ENCODE peak calls at places on chromosomes 4 and X, in five cellular contexts. L, Y, T, N and G are unnamed samples.

GRCh38 chr4:150357829-150358228 is 224.1 kb upstream of the MAB21L2 start:
- DNase-seq in Y (no peak), L (no peak), T (no peak), N (no peak), G (no peak)

GRCh38 chr4:188728359-188728758 is 589.1 kb downstream of the TRIML1 start:
- DNase-seq in T (no peak), N (no peak), L (no peak), Y (no peak), G (no peak)

GRCh38 chr4:20684852-20685763 is 15.2 kb upstream of the PACRGL start:
- DNase-seq in Y (no peak), N (no peak), T (no peak), L (no peak), G (no peak)

GRCh38 chrX:7090506-7091095 is 56.9 kb upstream of the STS start:
- DNase-seq in Y (no peak), L (no peak), T (no peak), N (no peak), G (no peak)

GRCh38 chrX:68867458-68868166 is 38.8 kb downstream of the EFNB1 start:
- DNase-seq in L (no peak), Y (no peak), N (no peak), T (no peak), G (no peak)

GRCh38 chr4:178068136-178068535 is 625.9 kb upstream of the AGA start:
- DNase-seq in L (no peak), N (no peak), T (no peak), Y (no peak), G (no peak)

GRCh38 chr4:172887959-172888358 is 280.7 kb upstream of the GALNT7 start:
- DNase-seq in T (no peak), Y (no peak), N (no peak), L (no peak), G (no peak)

GRCh38 chr4:140568507-140569306 is at the start of gene UCP1:
- DNase-seq in Y (peak; percentile 24), N (peak; percentile 72), L (no peak), T (peak; percentile 4), G (no peak)

GRCh38 chr4:6834867-6835266 is 52.3 kb downstream of the KIAA0232 start:
- DNase-seq in L (no peak), N (no peak), Y (no peak), T (peak; percentile 25), G (peak; percentile 48)

GRCh38 chrX:71170660-71171059 is 26.0 kb downstream of the NLGN3 start:
- DNase-seq in Y (no peak), T (no peak), N (no peak), L (no peak), G (no peak)

GRCh38 chr4:1462768-1463075 is 56.5 kb upstream of the NKX1-1 start:
- DNase-seq in Y (no peak), T (no peak), L (peak; percentile 26), N (no peak), G (no peak)

DNA sequence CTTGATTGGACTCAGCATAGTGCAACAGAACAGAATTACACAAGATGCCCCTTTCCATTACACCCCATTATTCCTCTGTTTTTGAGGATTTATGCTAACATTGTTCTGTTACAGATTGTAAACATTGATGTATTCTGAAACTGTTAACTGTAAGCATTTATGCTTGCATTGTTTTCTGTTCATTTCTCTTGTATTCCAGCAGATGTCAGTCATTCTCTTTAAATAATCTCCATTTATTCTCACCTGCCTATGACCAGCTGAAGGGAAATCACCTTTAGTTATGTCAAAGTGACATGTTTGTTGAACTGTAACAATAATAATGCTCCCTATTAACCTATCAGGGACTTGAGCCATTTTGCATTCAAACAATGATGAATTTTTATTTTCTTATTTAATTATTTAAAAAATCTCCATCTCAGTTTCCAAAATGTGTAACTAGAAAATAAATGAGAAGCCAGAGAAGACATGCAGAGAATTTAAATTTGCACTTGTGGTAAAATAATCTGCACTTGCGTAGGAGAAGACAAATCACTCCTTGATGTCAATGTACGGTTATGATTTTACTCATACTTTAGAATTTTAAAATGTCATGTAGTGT is 58.0 kb downstream of the SPCS3 start:
- DNase-seq in L (no peak), Y (no peak), N (no peak), T (no peak), G (peak; percentile 43)
- TF ChIP-seq CTCF in L (peak; percentile 72), Y (no peak), N (peak; percentile 41), T (peak; percentile 39), G (peak; percentile 82)

DNA sequence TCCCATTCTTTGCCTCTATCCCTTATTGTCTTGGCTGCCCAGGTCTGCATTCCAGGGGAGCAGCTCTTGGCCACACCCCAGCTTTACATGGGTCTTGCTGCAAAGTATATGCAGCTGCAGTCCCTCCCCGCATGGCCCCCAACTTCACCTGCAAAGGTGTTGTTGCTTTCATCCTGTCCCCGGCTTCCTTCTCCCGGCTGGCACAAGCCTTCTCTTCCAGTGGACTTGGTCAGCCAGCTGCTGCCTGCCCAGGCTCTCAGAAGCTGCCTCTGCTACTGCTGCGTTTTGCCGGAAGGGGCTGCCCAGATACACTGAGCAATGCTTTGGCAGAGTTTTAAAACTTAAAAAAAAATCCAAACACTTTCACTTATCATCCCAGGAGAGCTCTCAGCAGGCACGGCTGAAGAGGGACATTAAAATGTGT is 121.2 kb upstream of the PDLIM3 start:
- DNase-seq in L (peak; percentile 64), N (peak; percentile 80), T (no peak), Y (no peak), G (no peak)
- TF ChIP-seq CTCF in L (peak; percentile 13), N (no peak), T (peak; percentile 32), Y (no peak), G (peak; percentile 50)

GRCh38 chr4:129218355-129218754 is 122.4 kb downstream of the C4orf33 start:
- DNase-seq in Y (no peak), T (no peak), N (no peak), L (no peak), G (peak; percentile 9)
- TF ChIP-seq CTCF in Y (no peak), T (no peak), N (peak; percentile 56), L (peak; percentile 54), G (peak; percentile 43)

GRCh38 chrX:47585273-47585672 is 3.0 kb downstream of the TIMP1 start:
- DNase-seq in L (no peak), N (no peak), T (no peak), Y (no peak), G (no peak)
- TF ChIP-seq CTCF in L (no peak), N (no peak), T (no peak), Y (no peak), G (no peak)

GRCh38 chr4:69831646-69832325 is 28.2 kb downstream of the SULT1E1 start:
- DNase-seq in N (no peak), Y (no peak), T (no peak), L (no peak), G (no peak)
- TF ChIP-seq CTCF in N (no peak), Y (no peak), T (no peak), L (no peak), G (no peak)

GRCh38 chr4:158710814-158711213 is 12.4 kb downstream of the PPID start:
- DNase-seq in Y (no peak), N (no peak), L (no peak), T (no peak), G (no peak)
- TF ChIP-seq CTCF in Y (no peak), N (peak; percentile 14), L (no peak), T (peak; percentile 24), G (peak; percentile 39)

DNA sequence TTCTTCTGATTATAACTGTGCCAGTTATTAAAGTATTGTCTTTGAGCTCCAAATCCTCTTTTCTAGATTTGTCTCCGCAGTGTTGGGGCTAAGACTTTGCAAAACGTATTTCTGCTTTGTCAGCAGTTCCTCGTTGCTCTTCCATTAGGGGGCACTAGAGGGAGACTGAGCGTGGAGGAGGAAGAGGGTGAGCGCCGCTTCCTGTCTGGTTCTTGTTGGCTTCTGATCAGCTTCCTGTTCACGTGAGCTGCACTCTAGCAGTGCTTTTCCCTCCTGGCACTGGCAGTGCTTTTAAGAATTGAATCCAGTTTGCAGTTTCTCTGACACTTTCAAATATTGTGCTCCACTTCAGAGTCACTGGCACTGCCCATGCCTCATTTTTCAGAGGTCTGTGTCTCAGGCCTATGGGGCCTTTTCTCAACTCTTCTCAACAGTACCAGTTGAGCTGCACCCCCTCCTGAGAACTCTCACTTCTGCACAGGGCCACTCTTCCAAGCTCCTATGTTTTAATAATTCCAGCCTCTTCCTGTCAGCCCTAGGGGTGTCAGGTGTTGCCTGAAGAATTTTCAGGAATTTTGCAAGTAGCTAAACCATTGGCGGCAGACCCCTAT is 54.4 kb upstream of the LCORL start:
- DNase-seq in Y (no peak), N (no peak), L (no peak), T (no peak), G (no peak)
- TF ChIP-seq CTCF in Y (no peak), N (peak; percentile 23), L (no peak), T (no peak), G (peak; percentile 50)